ENCODE peak calls at places on chromosomes 6 and 20, in six cellular contexts. One of them, this sample, is unnamed.

GRCh38 chr20:63475209-63475608 is 2.8 kb upstream of the KCNQ2 start:
- DNase-seq in IMR-90: peak; percentile 18
- DNase-seq in H1: no peak
- DNase-seq in mesendoderm: peak; percentile 78
- DNase-seq in neuronal stem cell: no peak
- DNase-seq in H9: peak; percentile 77
- DNase-seq in this sample: peak; percentile 32

GRCh38 chr6:170066679-170067078 is 224.2 kb downstream of the DLL1 start:
- DNase-seq in IMR-90: no peak
- DNase-seq in H1: no peak
- DNase-seq in mesendoderm: no peak
- DNase-seq in neuronal stem cell: no peak
- DNase-seq in H9: no peak
- DNase-seq in this sample: no peak

GRCh38 chr20:48008850-48009535 is 223.7 kb upstream of the SULF2 start:
- DNase-seq in IMR-90: peak; percentile 3
- DNase-seq in H1: no peak
- DNase-seq in mesendoderm: no peak
- DNase-seq in neuronal stem cell: no peak
- DNase-seq in H9: no peak
- DNase-seq in this sample: no peak

GRCh38 chr6:36547646-36548400 is 544 bp upstream of the STK38 start:
- DNase-seq in IMR-90: no peak
- DNase-seq in H1: no peak
- DNase-seq in mesendoderm: no peak
- DNase-seq in neuronal stem cell: no peak
- DNase-seq in H9: peak; percentile 28
- DNase-seq in this sample: no peak

GRCh38 chr20:41149679-41150131 is 12.4 kb downstream of the PLCG1 start:
- DNase-seq in IMR-90: peak; percentile 71
- DNase-seq in H1: no peak
- DNase-seq in mesendoderm: peak; percentile 38
- DNase-seq in neuronal stem cell: no peak
- DNase-seq in H9: no peak
- DNase-seq in this sample: peak; percentile 54

GRCh38 chr6:79719248-79719975 is 88.3 kb downstream of the SH3BGRL2 start:
- DNase-seq in IMR-90: peak; percentile 41
- DNase-seq in H1: no peak
- DNase-seq in mesendoderm: no peak
- DNase-seq in neuronal stem cell: no peak
- DNase-seq in H9: no peak
- DNase-seq in this sample: no peak

GRCh38 chr20:17676378-17676759 is 5.7 kb downstream of the RRBP1 start:
- DNase-seq in IMR-90: no peak
- DNase-seq in H1: no peak
- DNase-seq in mesendoderm: no peak
- DNase-seq in neuronal stem cell: no peak
- DNase-seq in H9: no peak
- DNase-seq in this sample: no peak

GRCh38 chr6:143426025-143426424 is 24.5 kb downstream of the ADAT2 start:
- DNase-seq in IMR-90: no peak
- DNase-seq in H1: no peak
- DNase-seq in mesendoderm: no peak
- DNase-seq in neuronal stem cell: no peak
- DNase-seq in H9: no peak
- DNase-seq in this sample: peak; percentile 4

GRCh38 chr20:23436681-23437080 is 2.8 kb upstream of the CSTL1 start:
- DNase-seq in IMR-90: no peak
- DNase-seq in H1: no peak
- DNase-seq in mesendoderm: no peak
- DNase-seq in neuronal stem cell: no peak
- DNase-seq in H9: no peak
- DNase-seq in this sample: no peak

GRCh38 chr6:69705954-69706353 is 90.9 kb downstream of the LMBRD1 start:
- DNase-seq in IMR-90: no peak
- DNase-seq in H1: no peak
- DNase-seq in mesendoderm: peak; percentile 23
- DNase-seq in neuronal stem cell: no peak
- DNase-seq in H9: no peak
- DNase-seq in this sample: no peak

GRCh38 chr20:25043499-25044260 is 14.3 kb downstream of the ACSS1 start:
- DNase-seq in IMR-90: no peak
- DNase-seq in H1: no peak
- DNase-seq in mesendoderm: no peak
- DNase-seq in neuronal stem cell: no peak
- DNase-seq in H9: no peak
- DNase-seq in this sample: no peak

GRCh38 chr6:62129127-62129526 is 156.9 kb downstream of the KHDRBS2 start:
- DNase-seq in IMR-90: no peak
- DNase-seq in H1: no peak
- DNase-seq in mesendoderm: no peak
- DNase-seq in neuronal stem cell: no peak
- DNase-seq in H9: no peak
- DNase-seq in this sample: no peak
- H2BK15ac ChIP-seq in IMR-90: no peak overlapping the region
- H2BK15ac ChIP-seq in H1: no peak overlapping the region
- H2BK15ac ChIP-seq in mesendoderm: no peak overlapping the region
- H2BK15ac ChIP-seq in neuronal stem cell: no peak overlapping the region
- H2BK15ac ChIP-seq in H9: no peak overlapping the region
- H2BK15ac ChIP-seq in this sample: no peak overlapping the region

DNA sequence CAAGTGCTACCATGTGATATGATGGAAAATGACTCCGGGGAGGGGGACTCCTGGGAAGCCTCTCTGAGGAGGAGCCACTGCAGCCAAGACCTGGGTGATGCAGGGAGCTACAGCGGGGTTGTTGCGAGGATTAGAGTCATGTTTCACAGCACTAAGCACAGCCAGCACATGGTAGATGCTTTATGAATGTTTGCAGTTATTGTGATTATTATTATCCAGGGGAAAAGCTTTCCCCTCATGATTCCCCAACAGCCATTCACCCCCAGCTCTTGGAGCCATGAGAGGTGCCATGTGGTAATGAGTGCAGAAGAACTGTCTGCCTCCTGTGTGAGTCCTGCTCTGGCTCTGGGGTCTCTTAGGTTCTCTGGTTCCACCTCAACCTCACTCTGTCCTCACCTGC is 39.9 kb downstream of the RSPO4 start:
- DNase-seq in IMR-90: no peak
- DNase-seq in H1: no peak
- DNase-seq in mesendoderm: no peak
- DNase-seq in neuronal stem cell: no peak
- DNase-seq in H9: no peak
- DNase-seq in this sample: no peak
- H2BK15ac ChIP-seq in IMR-90: no peak overlapping the region
- H2BK15ac ChIP-seq in H1: no peak overlapping the region
- H2BK15ac ChIP-seq in mesendoderm: no peak overlapping the region
- H2BK15ac ChIP-seq in neuronal stem cell: no peak overlapping the region
- H2BK15ac ChIP-seq in H9: no peak overlapping the region
- H2BK15ac ChIP-seq in this sample: no peak overlapping the region

DNA sequence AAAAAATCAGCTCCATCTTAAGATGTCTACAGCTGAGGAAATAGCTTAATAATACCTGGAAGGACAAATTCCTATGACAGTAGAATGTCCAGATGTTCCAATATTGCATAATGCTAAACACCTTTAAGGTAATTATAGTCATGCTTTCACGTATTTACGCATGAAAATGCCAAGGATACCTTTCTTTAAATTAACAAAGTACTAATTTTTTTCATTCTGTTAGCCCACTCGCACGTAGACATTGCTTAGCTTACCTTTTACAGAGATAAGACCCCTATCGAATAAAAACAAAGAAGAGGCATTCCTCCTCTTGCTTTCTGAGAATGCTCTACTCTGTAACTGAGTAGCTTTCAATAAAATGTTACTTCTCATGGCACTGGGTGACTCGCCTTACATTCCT is 4.4 kb upstream of the GSTA4 start:
- DNase-seq in IMR-90: no peak
- DNase-seq in H1: no peak
- DNase-seq in mesendoderm: no peak
- DNase-seq in neuronal stem cell: no peak
- DNase-seq in H9: no peak
- DNase-seq in this sample: no peak
- H2BK15ac ChIP-seq in IMR-90: no peak overlapping the region
- H2BK15ac ChIP-seq in H1: no peak overlapping the region
- H2BK15ac ChIP-seq in mesendoderm: no peak overlapping the region
- H2BK15ac ChIP-seq in neuronal stem cell: no peak overlapping the region
- H2BK15ac ChIP-seq in H9: no peak overlapping the region
- H2BK15ac ChIP-seq in this sample: no peak overlapping the region

DNA sequence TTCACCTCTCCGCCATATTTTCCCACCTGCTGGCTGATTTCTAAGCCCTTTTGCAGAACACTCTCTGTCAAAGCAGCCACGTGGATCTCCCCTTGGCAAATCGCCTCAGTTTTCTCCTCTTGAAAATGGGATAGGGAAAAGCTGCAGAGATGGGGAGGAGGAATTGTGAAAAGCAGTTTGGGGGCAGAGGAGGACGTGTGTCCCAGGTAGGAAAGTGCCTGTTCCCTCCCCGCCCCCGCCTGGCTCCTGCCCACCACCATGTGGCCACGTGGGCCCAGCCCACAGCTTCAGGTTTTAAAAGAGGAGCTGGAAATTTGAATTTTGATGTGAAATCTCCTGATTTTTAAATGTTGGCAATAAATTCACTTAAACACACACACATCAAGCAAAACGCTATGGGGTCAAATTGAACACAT is 3.6 kb upstream of the CEBPB start:
- DNase-seq in IMR-90: no peak
- DNase-seq in H1: no peak
- DNase-seq in mesendoderm: peak; percentile 22
- DNase-seq in neuronal stem cell: no peak
- DNase-seq in H9: no peak
- DNase-seq in this sample: no peak
- H2BK15ac ChIP-seq in IMR-90: no peak overlapping the region
- H2BK15ac ChIP-seq in H1: no peak overlapping the region
- H2BK15ac ChIP-seq in mesendoderm: no peak overlapping the region
- H2BK15ac ChIP-seq in neuronal stem cell: no peak overlapping the region
- H2BK15ac ChIP-seq in H9: no peak overlapping the region
- H2BK15ac ChIP-seq in this sample: no peak overlapping the region

This sample was measured in mesenchymal stem cell.